ENCODE peak calls at places on chromosomes 13 and 19, in eight cellular contexts. One of them, this sample, is unnamed.

GRCh38 chr19:33395561-33396550 is 22.3 kb downstream of the CEBPG start:
- DNase-seq in NCI-H1105: no peak
- DNase-seq in Ammon's horn: no peak
- DNase-seq in CD8-positive, alpha-beta T cell: no peak
- DNase-seq in choroid plexus epithelial cell: no peak
- DNase-seq in naive thymus-derived CD8-positive, alpha-beta T cell: no peak
- DNase-seq in stimulated activated CD4-positive, alpha-beta T cell treated with anti-CD3 and anti-CD28 coated beads, TNF-alpha, amount 100 ng/mL, for 1 hour: no peak
- DNase-seq in T-helper 2 cell: peak
- DNase-seq in this sample: no peak

GRCh38 chr13:74191036-74191809 is 57.0 kb upstream of the KLF12 start:
- DNase-seq in Ammon's horn: no peak
- DNase-seq in NCI-H1105: no peak
- DNase-seq in naive thymus-derived CD8-positive, alpha-beta T cell: no peak
- DNase-seq in choroid plexus epithelial cell: peak
- DNase-seq in T-helper 2 cell: no peak
- DNase-seq in CD8-positive, alpha-beta T cell: no peak
- DNase-seq in stimulated activated CD4-positive, alpha-beta T cell treated with anti-CD3 and anti-CD28 coated beads, TNF-alpha, amount 100 ng/mL, for 1 hour: no peak
- DNase-seq in this sample: no peak

GRCh38 chr19:49862411-49863253 is 4.7 kb downstream of the PNKP start:
- DNase-seq in choroid plexus epithelial cell: no peak
- DNase-seq in CD8-positive, alpha-beta T cell: no peak
- DNase-seq in NCI-H1105: no peak
- DNase-seq in T-helper 2 cell: no peak
- DNase-seq in Ammon's horn: no peak
- DNase-seq in naive thymus-derived CD8-positive, alpha-beta T cell: no peak
- DNase-seq in stimulated activated CD4-positive, alpha-beta T cell treated with anti-CD3 and anti-CD28 coated beads, TNF-alpha, amount 100 ng/mL, for 1 hour: no peak
- DNase-seq in this sample: no peak

GRCh38 chr19:6733338-6734095 is 3.9 kb downstream of the GPR108 start:
- DNase-seq in stimulated activated CD4-positive, alpha-beta T cell treated with anti-CD3 and anti-CD28 coated beads, TNF-alpha, amount 100 ng/mL, for 1 hour: no peak
- DNase-seq in choroid plexus epithelial cell: no peak
- DNase-seq in Ammon's horn: no peak
- DNase-seq in naive thymus-derived CD8-positive, alpha-beta T cell: no peak
- DNase-seq in NCI-H1105: no peak
- DNase-seq in T-helper 2 cell: no peak
- DNase-seq in CD8-positive, alpha-beta T cell: no peak
- DNase-seq in this sample: no peak

GRCh38 chr13:111913790-111914189 is 153.2 kb upstream of the SOX1 start:
- DNase-seq in NCI-H1105: no peak
- DNase-seq in stimulated activated CD4-positive, alpha-beta T cell treated with anti-CD3 and anti-CD28 coated beads, TNF-alpha, amount 100 ng/mL, for 1 hour: no peak
- DNase-seq in naive thymus-derived CD8-positive, alpha-beta T cell: no peak
- DNase-seq in T-helper 2 cell: no peak
- DNase-seq in CD8-positive, alpha-beta T cell: no peak
- DNase-seq in Ammon's horn: no peak
- DNase-seq in choroid plexus epithelial cell: no peak
- DNase-seq in this sample: no peak

GRCh38 chr13:45108716-45109706 is 11.3 kb upstream of the GTF2F2 start:
- DNase-seq in Ammon's horn: no peak
- DNase-seq in T-helper 2 cell: no peak
- DNase-seq in NCI-H1105: no peak
- DNase-seq in naive thymus-derived CD8-positive, alpha-beta T cell: no peak
- DNase-seq in choroid plexus epithelial cell: peak
- DNase-seq in stimulated activated CD4-positive, alpha-beta T cell treated with anti-CD3 and anti-CD28 coated beads, TNF-alpha, amount 100 ng/mL, for 1 hour: no peak
- DNase-seq in CD8-positive, alpha-beta T cell: no peak
- DNase-seq in this sample: no peak

GRCh38 chr19:10892256-10892655 is 20.9 kb downstream of the CARM1 start:
- DNase-seq in NCI-H1105: no peak
- DNase-seq in T-helper 2 cell: no peak
- DNase-seq in stimulated activated CD4-positive, alpha-beta T cell treated with anti-CD3 and anti-CD28 coated beads, TNF-alpha, amount 100 ng/mL, for 1 hour: no peak
- DNase-seq in choroid plexus epithelial cell: no peak
- DNase-seq in naive thymus-derived CD8-positive, alpha-beta T cell: no peak
- DNase-seq in Ammon's horn: no peak
- DNase-seq in CD8-positive, alpha-beta T cell: no peak
- DNase-seq in this sample: no peak

GRCh38 chr19:29216021-29216420 is 3.1 kb upstream of the UQCRFS1 start:
- DNase-seq in CD8-positive, alpha-beta T cell: no peak
- DNase-seq in NCI-H1105: no peak
- DNase-seq in stimulated activated CD4-positive, alpha-beta T cell treated with anti-CD3 and anti-CD28 coated beads, TNF-alpha, amount 100 ng/mL, for 1 hour: no peak
- DNase-seq in Ammon's horn: no peak
- DNase-seq in naive thymus-derived CD8-positive, alpha-beta T cell: no peak
- DNase-seq in choroid plexus epithelial cell: no peak
- DNase-seq in T-helper 2 cell: no peak
- DNase-seq in this sample: no peak

GRCh38 chr13:25945596-25945995 is 106.2 kb downstream of the SHISA2 start:
- DNase-seq in Ammon's horn: no peak
- DNase-seq in T-helper 2 cell: no peak
- DNase-seq in NCI-H1105: no peak
- DNase-seq in choroid plexus epithelial cell: peak
- DNase-seq in naive thymus-derived CD8-positive, alpha-beta T cell: no peak
- DNase-seq in stimulated activated CD4-positive, alpha-beta T cell treated with anti-CD3 and anti-CD28 coated beads, TNF-alpha, amount 100 ng/mL, for 1 hour: no peak
- DNase-seq in CD8-positive, alpha-beta T cell: no peak
- DNase-seq in this sample: no peak

GRCh38 chr13:27523345-27524073 is 73.1 kb upstream of the MTIF3 start:
- DNase-seq in stimulated activated CD4-positive, alpha-beta T cell treated with anti-CD3 and anti-CD28 coated beads, TNF-alpha, amount 100 ng/mL, for 1 hour: no peak
- DNase-seq in T-helper 2 cell: no peak
- DNase-seq in choroid plexus epithelial cell: no peak
- DNase-seq in Ammon's horn: peak
- DNase-seq in CD8-positive, alpha-beta T cell: no peak
- DNase-seq in naive thymus-derived CD8-positive, alpha-beta T cell: no peak
- DNase-seq in NCI-H1105: no peak
- DNase-seq in this sample: no peak

GRCh38 chr13:23748591-23748990 is 140.6 kb downstream of the MIPEP start:
- DNase-seq in Ammon's horn: no peak
- DNase-seq in T-helper 2 cell: no peak
- DNase-seq in choroid plexus epithelial cell: no peak
- DNase-seq in naive thymus-derived CD8-positive, alpha-beta T cell: no peak
- DNase-seq in stimulated activated CD4-positive, alpha-beta T cell treated with anti-CD3 and anti-CD28 coated beads, TNF-alpha, amount 100 ng/mL, for 1 hour: no peak
- DNase-seq in NCI-H1105: no peak
- DNase-seq in CD8-positive, alpha-beta T cell: no peak
- DNase-seq in this sample: no peak